ENCODE peak calls at places on chromosomes 11 and 22, in ten cellular contexts. W is IMR-90, T is H9, N is fibroblast of mammary gland, Q is HFFc6, A is AG09319, O is astrocyte of the spinal cord, D is HCT116, B is MM.1S, J is kidney. L is an unnamed sample.

GRCh38 chr11:72836111-72836510 is 21.9 kb downstream of the ATG16L2 start:
- DNase-seq in A (no peak), J (no peak), O (no peak), B (no peak), W (no peak), Q (no peak), D (no peak), T (no peak), N (no peak), L (no peak)

GRCh38 chr22:37749223-37749622 is 52.4 kb downstream of the TRIOBP start:
- DNase-seq in A (no peak), O (no peak), N (no peak), D (no peak), B (no peak), J (no peak), W (no peak), Q (no peak), T (no peak), L (no peak)

GRCh38 chr11:129881570-129882170 is 13.7 kb downstream of the NFRKB start:
- DNase-seq in Q (peak; percentile 26), W (peak; percentile 21), O (peak; percentile 10), T (peak; percentile 53), J (no peak), B (peak; percentile 15), D (no peak), N (peak; percentile 30), A (no peak), L (peak; percentile 58)

GRCh38 chr11:129427376-129427775 is 51.7 kb downstream of the BARX2 start:
- DNase-seq in W (no peak), O (no peak), A (no peak), B (no peak), T (no peak), D (no peak), J (no peak), N (no peak), Q (no peak), L (no peak)

GRCh38 chr22:18076060-18076497 is 1.7 kb upstream of the PEX26 start:
- DNase-seq in N (peak; percentile 91), T (peak; percentile 59), B (peak; percentile 84), D (peak; percentile 75), W (peak; percentile 91), Q (peak; percentile 90), J (peak; percentile 66), A (peak; percentile 81), O (peak; percentile 90), L (peak; percentile 77)

GRCh38 chr11:110318638-110319404 is 22.4 kb upstream of the RDX start:
- DNase-seq in J (no peak), B (no peak), D (no peak), T (no peak), W (no peak), N (no peak), Q (no peak), A (no peak), O (no peak), L (no peak)

GRCh38 chr22:29872145-29872893 is 10.7 kb upstream of the MTMR3 start:
- DNase-seq in W (no peak), N (no peak), T (peak; percentile 39), J (no peak), O (no peak), Q (no peak), A (no peak), B (peak; percentile 31), D (no peak), L (no peak)

GRCh38 chr11:76978818-76979217 is 55.4 kb upstream of the B3GNT6 start:
- DNase-seq in A (no peak), J (no peak), D (no peak), B (no peak), N (no peak), W (no peak), Q (no peak), O (no peak), T (no peak), L (no peak)

DNA sequence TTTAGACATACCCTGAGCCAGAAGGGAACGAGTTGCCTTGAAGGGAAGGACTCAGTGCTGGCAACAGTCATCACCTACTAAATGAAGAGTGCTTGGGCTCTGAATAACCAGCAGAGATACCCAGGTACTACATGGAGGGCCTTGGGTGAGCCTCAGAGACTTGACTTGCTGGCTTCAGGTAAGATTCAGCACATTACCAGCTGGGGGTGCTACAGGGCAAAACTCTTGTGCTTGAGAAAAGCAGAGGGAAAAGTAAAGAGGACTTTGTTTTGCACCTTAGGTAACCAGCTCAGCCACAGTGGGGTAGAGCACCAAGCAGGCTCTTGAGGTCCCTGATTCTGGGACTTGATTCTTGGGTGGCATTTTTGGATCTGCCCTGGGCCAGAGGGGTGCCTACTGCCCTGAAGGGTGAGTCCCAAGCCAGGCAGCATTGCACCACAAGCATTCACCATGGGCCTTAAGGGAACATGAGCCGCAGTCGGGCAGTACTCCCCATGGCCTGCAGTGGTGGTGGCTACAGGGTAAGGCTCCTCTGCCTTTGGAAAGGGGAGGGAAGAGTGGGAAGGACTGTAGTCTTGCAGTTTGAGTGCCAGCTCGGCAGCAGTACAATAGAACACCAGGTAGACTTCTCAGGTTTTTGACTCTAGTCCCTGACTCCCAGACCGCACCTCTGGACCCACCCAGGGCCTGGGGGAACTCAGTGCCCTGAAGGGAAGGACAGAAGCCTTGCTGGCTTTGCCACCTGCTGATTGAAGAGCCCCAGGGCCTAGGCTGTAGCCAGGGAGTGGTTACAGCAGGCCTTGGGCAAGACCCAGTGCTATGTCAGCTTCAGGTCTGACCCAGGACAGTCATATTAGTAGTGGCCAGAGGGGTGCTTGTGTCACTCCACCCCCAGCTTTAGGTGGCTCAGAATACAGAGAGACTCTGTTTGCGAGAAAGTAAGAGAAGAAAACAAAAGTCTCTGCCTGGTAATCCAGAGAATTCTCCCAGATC is 22.7 kb upstream of the PLEKHA7 start:
- DNase-seq in A (no peak), D (peak; percentile 7), W (no peak), Q (no peak), J (no peak), O (no peak), T (peak; percentile 72), N (peak; percentile 5), B (no peak), L (peak; percentile 51)
- TF ChIP-seq CTCF in A (no peak), D (peak; percentile 54), W (no peak), Q (no peak), J (peak; percentile 10), O (no peak), T (peak; percentile 67), N (peak; percentile 12), B (peak; percentile 22), L (peak; percentile 36)

DNA sequence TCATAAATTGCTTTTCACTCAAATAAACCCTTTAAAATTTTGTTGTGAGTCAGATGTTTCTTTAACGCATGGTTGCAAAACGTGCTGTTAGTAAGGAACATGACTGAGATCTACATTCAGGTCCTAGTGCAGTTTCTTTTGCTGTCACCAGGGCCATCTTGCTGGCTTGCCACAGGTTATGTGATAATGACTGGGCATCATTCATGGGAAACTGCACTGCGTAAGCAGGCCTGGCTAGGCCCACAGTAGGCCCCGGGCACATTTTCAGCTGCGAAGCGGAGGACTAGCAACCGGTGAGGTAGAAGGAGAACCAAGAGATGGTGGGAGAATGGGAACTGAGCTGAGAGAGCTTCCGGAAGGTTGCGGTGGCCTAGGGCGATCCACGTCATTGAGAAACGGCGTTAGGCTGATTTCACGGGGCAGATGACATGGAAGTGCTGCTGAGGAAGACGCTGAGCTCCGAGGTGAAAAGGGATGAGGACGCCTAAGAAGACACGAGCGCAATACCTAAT is 3.2 kb upstream of the KLHDC7B start:
- DNase-seq in N (peak; percentile 64), W (no peak), O (no peak), B (no peak), Q (peak; percentile 35), T (no peak), D (no peak), J (no peak), A (no peak), L (no peak)
- TF ChIP-seq CTCF in N (peak; percentile 9), W (no peak), O (no peak), B (no peak), Q (peak; percentile 49), T (no peak), D (no peak), J (no peak), A (no peak), L (no peak)

GRCh38 chr11:279040-279965 is 1.1 kb downstream of the NLRP6 start:
- DNase-seq in N (no peak), B (no peak), D (no peak), Q (no peak), A (no peak), T (no peak), J (peak; percentile 73), W (no peak), O (no peak), L (no peak)
- TF ChIP-seq CTCF in N (no peak), B (no peak), D (no peak), Q (no peak), A (no peak), T (no peak), J (no peak), W (no peak), O (no peak), L (no peak)

GRCh38 chr11:124072147-124072546 is 31.0 kb upstream of the OR10G7 start:
- DNase-seq in B (no peak), D (no peak), J (no peak), T (no peak), N (no peak), W (no peak), Q (no peak), A (no peak), O (no peak), L (no peak)

GRCh38 chr11:124070906-124071621 is 29.9 kb upstream of the OR10G7 start:
- DNase-seq in D (peak; percentile 63), W (peak; percentile 78), Q (peak; percentile 63), A (peak; percentile 65), J (peak; percentile 82), T (peak; percentile 76), B (peak; percentile 62), N (peak; percentile 79), O (peak; percentile 86), L (peak; percentile 54)

GRCh38 chr11:124071622-124071948 is 30.5 kb upstream of the OR10G7 start:
- DNase-seq in N (no peak), Q (no peak), O (no peak), B (no peak), D (no peak), W (no peak), T (no peak), A (no peak), J (no peak), L (no peak)

GRCh38 chr11:124068711-124069110 is 27.6 kb upstream of the OR10G7 start:
- DNase-seq in O (no peak), B (no peak), A (no peak), T (no peak), N (no peak), Q (no peak), W (no peak), D (no peak), J (no peak), L (no peak)

DNA sequence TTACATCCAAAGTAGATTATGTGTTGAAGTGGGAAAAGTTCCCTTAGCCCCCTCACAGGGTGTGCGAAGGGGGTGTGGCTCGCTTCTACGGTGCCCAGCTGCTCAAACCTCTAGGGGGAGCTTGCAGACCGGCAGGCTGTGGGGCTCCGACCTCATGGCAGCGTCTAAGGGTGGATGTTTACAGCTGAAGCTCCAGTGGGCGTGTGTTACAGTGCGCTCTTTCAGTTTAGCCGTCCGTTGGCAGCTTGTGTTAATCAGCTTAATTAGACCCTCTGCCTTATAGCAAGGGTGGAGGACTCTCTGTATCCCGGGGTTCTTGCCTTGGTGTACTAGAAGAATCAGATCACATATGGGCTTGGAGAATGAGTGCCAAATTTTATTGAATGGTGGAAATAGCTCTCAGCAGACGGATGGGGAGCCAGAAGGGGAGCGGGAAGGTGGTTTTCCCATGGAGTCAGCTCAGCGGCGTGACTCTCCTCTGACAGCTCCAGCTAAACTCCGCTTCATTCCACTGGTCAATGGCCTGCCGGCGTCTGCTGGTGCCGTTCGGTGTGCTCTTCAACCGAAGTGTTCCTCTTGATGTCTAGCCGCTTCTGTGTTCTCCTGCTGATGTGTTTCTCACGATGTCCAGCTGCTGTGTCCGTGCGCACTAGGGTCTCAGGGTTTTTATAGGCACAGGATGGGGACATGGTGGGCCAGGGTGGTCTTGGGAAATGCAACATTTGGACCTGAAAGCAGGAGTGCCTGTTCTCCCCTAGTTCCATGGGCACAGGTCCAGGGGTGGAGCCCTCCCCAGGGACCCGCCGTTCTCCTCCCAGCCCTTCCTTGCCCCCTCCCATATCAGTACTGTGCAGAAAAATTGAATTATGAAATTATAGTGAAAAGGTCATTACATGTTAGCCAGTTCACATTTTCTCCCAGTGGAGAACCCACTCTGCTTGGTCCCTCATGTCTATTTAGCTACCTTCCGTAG is 28.6 kb upstream of the OR10G7 start:
- DNase-seq in Q (peak; percentile 47), A (peak; percentile 11), W (peak; percentile 50), O (peak; percentile 61), N (peak; percentile 62), B (no peak), D (peak; percentile 42), J (peak; percentile 66), T (peak; percentile 84), L (peak; percentile 47)
- TF ChIP-seq CTCF in Q (peak; percentile 71), A (peak; percentile 84), W (peak; percentile 70), O (peak; percentile 91), N (peak; percentile 64), B (no peak), D (peak; percentile 85), J (peak; percentile 23), T (peak; percentile 81), L (no peak)

L was measured in Calu3.